ENCODE peak calls at places on chromosome 13, in ten cellular contexts. L is neural crest cell, H is A673, W is fibroblast of lung, F is fibroblast of pulmonary artery, V is GM23338, I is omental fat pad, C is cardiac muscle cell, R is lower lobe of right lung, S is GM06990. J is an unnamed sample.

GRCh38 chr13:113209336-113209879 is at the start of gene CUL4A:
- DNase-seq in L (peak; percentile 66), H (peak; percentile 86), W (peak; percentile 70), F (peak; percentile 64), V (peak; percentile 92), I (no peak), C (peak; percentile 90), R (peak; percentile 87), S (no peak), J (peak; percentile 67)

GRCh38 chr13:86681223-86681622 is 882.0 kb upstream of the SLITRK6 start:
- DNase-seq in L (no peak), H (no peak), W (no peak), F (no peak), V (no peak), I (no peak), C (no peak), R (no peak), S (no peak), J (no peak)

GRCh38 chr13:47136659-47136975 is 239.8 kb upstream of the HTR2A start:
- DNase-seq in L (no peak), H (no peak), W (no peak), F (no peak), V (no peak), I (no peak), C (no peak), R (no peak), S (no peak), J (no peak)

GRCh38 chr13:113792821-113793717 is 34.0 kb downstream of the TMEM255B start:
- DNase-seq in L (no peak), H (no peak), W (no peak), F (no peak), V (no peak), I (no peak), C (no peak), R (no peak), S (no peak), J (no peak)

GRCh38 chr13:34207334-34207733 is 389.4 kb downstream of the RFC3 start:
- DNase-seq in L (no peak), H (peak; percentile 2), W (peak; percentile 94), F (peak; percentile 91), V (no peak), I (no peak), C (peak; percentile 31), R (no peak), S (no peak), J (no peak)

GRCh38 chr13:31409678-31410356 is 210.0 kb downstream of the B3GLCT start:
- DNase-seq in L (no peak), H (peak; percentile 37), W (peak; percentile 35), F (peak; percentile 8), V (peak; percentile 52), I (no peak), C (no peak), R (no peak), S (no peak), J (no peak)

GRCh38 chr13:112903606-112904195 is 65.3 kb upstream of the MCF2L start:
- DNase-seq in L (no peak), H (no peak), W (no peak), F (no peak), V (no peak), I (no peak), C (no peak), R (peak; percentile 12), S (no peak), J (no peak)

GRCh38 chr13:112343591-112343990 is 32.6 kb upstream of the SPACA7 start:
- DNase-seq in L (no peak), H (no peak), W (no peak), F (no peak), V (no peak), I (no peak), C (no peak), R (no peak), S (no peak), J (no peak)

GRCh38 chr13:72530471-72530870 is 197.0 kb downstream of the MZT1 start:
- DNase-seq in L (no peak), H (no peak), W (peak; percentile 71), F (peak; percentile 7), V (no peak), I (no peak), C (no peak), R (no peak), S (no peak), J (no peak)

DNA sequence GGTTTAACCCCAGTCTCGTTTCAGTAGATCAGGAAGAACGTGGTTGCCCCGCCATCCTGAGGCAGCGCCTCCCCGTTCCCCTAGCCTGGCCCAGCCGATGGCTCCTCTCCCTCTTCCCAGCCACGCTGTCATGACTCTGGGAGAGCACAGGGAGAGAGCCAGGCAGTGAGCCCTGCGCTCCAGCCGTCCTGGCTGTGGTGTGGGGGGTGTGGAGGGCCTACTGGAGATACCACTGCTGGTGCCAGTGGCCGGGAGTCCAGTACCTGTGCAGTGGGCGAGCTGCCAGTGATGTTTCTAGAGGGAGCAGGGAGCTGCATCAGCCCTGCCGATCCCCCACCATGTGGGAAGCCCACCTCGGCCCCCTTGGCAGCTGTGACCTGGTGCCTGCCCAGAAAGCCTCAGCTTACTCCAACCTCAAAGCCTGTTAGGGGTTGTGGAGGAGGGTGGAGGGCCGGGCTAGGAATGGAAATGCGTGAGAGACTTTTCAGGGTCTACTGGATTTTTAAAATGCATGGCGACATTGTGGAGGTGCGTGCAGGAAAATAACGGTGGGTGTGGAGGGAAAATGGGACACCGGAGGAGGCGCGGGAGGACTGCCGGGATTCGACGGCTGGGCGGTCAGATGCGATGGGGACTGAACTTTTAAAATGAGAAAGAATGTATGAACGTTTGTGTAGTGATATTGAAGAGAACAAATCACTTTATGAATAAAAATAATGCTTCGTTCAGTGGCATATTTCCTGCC is 4.9 kb downstream of the TEX29 start:
- DNase-seq in L (no peak), H (no peak), W (no peak), F (no peak), V (no peak), I (no peak), C (no peak), R (no peak), S (no peak), J (no peak)
- TF ChIP-seq CTCF in L (no peak), H (no peak), W (no peak), F (no peak), V (no peak), I (no peak), C (no peak), R (no peak), S (no peak), J (no peak)

DNA sequence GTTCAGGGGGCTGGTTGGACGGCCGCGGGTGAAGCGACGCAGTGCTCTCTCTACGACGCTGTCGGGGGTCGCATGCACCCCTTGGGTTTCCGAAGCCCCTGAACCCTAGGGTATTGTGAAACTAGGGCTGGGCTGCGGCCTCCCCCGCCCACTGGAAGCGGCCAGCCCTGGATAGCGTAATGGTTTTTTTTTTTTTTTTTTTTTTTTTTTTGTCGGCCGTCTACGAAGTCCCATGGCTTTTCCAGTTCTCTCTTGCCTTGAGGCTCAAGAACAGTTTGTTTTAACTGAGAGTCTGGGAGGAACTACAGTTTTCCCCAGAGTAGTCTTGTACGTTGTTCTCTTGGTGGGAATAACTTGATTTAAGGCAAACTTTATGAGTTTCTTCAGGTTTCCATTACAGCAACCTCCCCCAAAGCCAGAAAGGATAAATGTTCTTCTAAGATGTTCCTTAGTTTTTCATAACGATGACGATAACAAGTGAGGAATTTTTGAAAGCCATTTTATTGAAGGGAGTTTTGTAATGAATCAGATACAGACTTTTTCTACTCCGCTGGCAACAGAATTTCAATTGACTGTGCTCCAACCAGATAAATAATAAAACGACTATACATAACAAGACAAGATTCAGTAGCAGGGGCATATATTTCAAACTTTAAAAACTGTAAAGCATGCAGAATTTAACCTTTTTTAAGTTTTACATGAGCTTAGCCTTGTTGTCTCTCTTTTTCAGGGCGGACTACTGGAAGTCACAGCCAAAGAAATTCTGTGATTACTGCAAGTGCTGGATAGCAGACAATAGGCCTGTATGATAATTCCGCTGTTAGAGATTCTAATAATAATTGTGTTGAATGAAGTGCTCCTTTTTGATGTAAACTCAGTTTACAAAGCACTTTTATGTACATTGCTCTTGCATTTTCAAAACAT is 867 bp downstream of the WBP4 start:
- DNase-seq in L (no peak), H (peak; percentile 49), W (peak; percentile 69), F (peak; percentile 80), V (peak; percentile 76), I (no peak), C (peak; percentile 79), R (no peak), S (no peak), J (no peak)
- TF ChIP-seq CTCF in L (no peak), H (no peak), W (no peak), F (no peak), V (no peak), I (no peak), C (no peak), R (no peak), S (peak; percentile 10), J (no peak)

GRCh38 chr13:109273326-109273751 is 513.0 kb downstream of the IRS2 start:
- DNase-seq in L (no peak), H (no peak), W (peak; percentile 59), F (peak; percentile 59), V (no peak), I (no peak), C (no peak), R (no peak), S (no peak), J (no peak)

GRCh38 chr13:109275390-109275789 is 511.0 kb downstream of the IRS2 start:
- DNase-seq in L (no peak), H (no peak), W (no peak), F (no peak), V (no peak), I (no peak), C (no peak), R (no peak), S (no peak), J (no peak)

GRCh38 chr13:109274188-109274821 is 512.1 kb downstream of the IRS2 start:
- DNase-seq in L (no peak), H (peak; percentile 43), W (peak; percentile 85), F (peak; percentile 89), V (peak; percentile 90), I (no peak), C (peak; percentile 44), R (peak; percentile 52), S (no peak), J (no peak)

GRCh38 chr13:109276261-109276660 is 510.1 kb downstream of the IRS2 start:
- DNase-seq in L (no peak), H (no peak), W (no peak), F (no peak), V (no peak), I (no peak), C (no peak), R (no peak), S (no peak), J (no peak)

DNA sequence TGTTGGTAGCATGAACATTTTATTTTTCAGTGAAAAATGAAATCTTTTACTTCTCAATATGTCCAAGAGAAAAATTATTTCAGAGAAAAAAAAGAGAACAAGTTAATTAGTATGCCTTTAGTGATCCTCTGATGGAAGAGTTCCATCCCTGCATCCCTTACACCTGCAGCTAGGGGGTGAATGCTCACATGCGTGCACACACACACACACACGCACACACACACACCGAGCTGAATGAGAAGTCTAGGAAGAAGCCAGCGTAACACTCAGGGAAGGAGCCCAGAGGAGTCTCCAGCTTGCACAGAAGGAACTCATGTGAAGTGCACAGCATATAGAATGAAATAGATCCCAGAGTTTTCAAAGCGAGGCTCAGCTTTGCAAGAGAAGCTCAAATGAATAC is 510.5 kb downstream of the IRS2 start:
- DNase-seq in L (no peak), H (peak; percentile 21), W (peak; percentile 48), F (no peak), V (peak; percentile 51), I (no peak), C (peak; percentile 14), R (no peak), S (no peak), J (no peak)
- TF ChIP-seq CTCF in L (peak; percentile 33), H (peak; percentile 18), W (no peak), F (peak; percentile 10), V (peak; percentile 37), I (no peak), C (no peak), R (no peak), S (no peak), J (peak; percentile 45)

GRCh38 chr13:56755181-56755580 is 385.5 kb upstream of the PRR20A start:
- DNase-seq in L (no peak), H (peak; percentile 60), W (no peak), F (peak; percentile 51), V (peak; percentile 61), I (no peak), C (peak; percentile 21), R (no peak), S (no peak), J (no peak)
- TF ChIP-seq CTCF in L (no peak), H (peak; percentile 50), W (no peak), F (peak; percentile 41), V (peak; percentile 68), I (no peak), C (no peak), R (no peak), S (no peak), J (peak; percentile 34)